ENCODE peak calls at places on chromosome 4, in nine cellular contexts. J, M, I, Q, G, S, X, B and Z are unnamed samples. For H3K27me3 and H3K4me1, the result is how much of the 10 kb centered on the place peaks cover.

GRCh38 chr4:89174784-89175183 is 63.5 kb downstream of the TIGD2 start:
- DNase-seq in I (no peak), G (no peak), M (no peak), J (no peak), X (no peak), S (no peak), Q (no peak), B (no peak), Z (no peak)

GRCh38 chr4:150625033-150625432 is 43.1 kb downstream of the MAB21L2 start:
- DNase-seq in S (no peak), M (no peak), G (no peak), B (no peak), J (no peak), Q (no peak), X (no peak), I (no peak), Z (no peak)

GRCh38 chr4:101039367-101039766 is 308.0 kb downstream of the PPP3CA start:
- DNase-seq in G (peak), X (no peak), M (peak), J (no peak), B (no peak), Q (no peak), I (no peak), S (no peak), Z (no peak)

GRCh38 chr4:4460759-4461158 is 73.9 kb downstream of the NSG1 start:
- DNase-seq in X (no peak), M (no peak), B (no peak), S (no peak), Q (no peak), G (no peak), J (no peak), I (no peak), Z (no peak)

GRCh38 chr4:105170703-105171102 is 24.0 kb downstream of the TET2 start:
- DNase-seq in G (no peak), Q (no peak), B (no peak), I (no peak), M (no peak), X (no peak), S (no peak), J (no peak), Z (no peak)

GRCh38 chr4:25106363-25107151 is 53.7 kb downstream of the SEPSECS start:
- DNase-seq in B (no peak), Q (no peak), X (no peak), G (no peak), S (no peak), J (no peak), I (no peak), M (no peak), Z (no peak)

GRCh38 chr4:108080752-108081151 is 88.0 kb downstream of the LEF1 start:
- DNase-seq in I (no peak), S (no peak), B (no peak), J (no peak), Q (no peak), G (peak), X (no peak), M (no peak), Z (peak)

GRCh38 chr4:88006956-88007303 is 505 bp upstream of the PKD2 start:
- DNase-seq in I (no peak), B (no peak), J (no peak), Q (peak), G (no peak), S (no peak), X (peak), M (no peak), Z (no peak)

GRCh38 chr4:78131403-78131802 is 74.3 kb downstream of the FRAS1 start:
- DNase-seq in G (no peak), X (no peak), M (no peak), S (no peak), J (no peak), Q (no peak), B (no peak), I (peak), Z (no peak)

GRCh38 chr4:6046526-6047129 is 28.4 kb upstream of the C4orf50 start:
- DNase-seq in M (no peak), S (no peak), B (no peak), G (no peak), I (no peak), J (no peak), X (no peak), Q (no peak), Z (no peak)

GRCh38 chr4:6047130-6047673 is 29.0 kb upstream of the C4orf50 start:
- DNase-seq in S (no peak), B (no peak), M (peak), Q (no peak), X (no peak), I (no peak), J (no peak), G (no peak), Z (no peak)

GRCh38 chr4:6049278-6049677 is 31.0 kb upstream of the C4orf50 start:
- DNase-seq in S (no peak), J (no peak), X (no peak), Q (no peak), G (no peak), I (no peak), B (no peak), M (no peak), Z (no peak)

GRCh38 chr4:6049972-6050371 is 31.7 kb upstream of the C4orf50 start:
- DNase-seq in I (no peak), S (no peak), M (no peak), B (no peak), G (no peak), J (no peak), X (no peak), Q (no peak), Z (no peak)

GRCh38 chr4:6048537-6048936 is 30.3 kb upstream of the C4orf50 start:
- DNase-seq in S (no peak), B (no peak), X (no peak), M (no peak), J (no peak), I (no peak), Q (no peak), G (no peak), Z (no peak)
- H3K27me3 ChIP-seq in S (under half), B (under half), X (under half), M (under half), J (half or more), I (under half), Q (under half), G (under half), Z (under half)

DNA sequence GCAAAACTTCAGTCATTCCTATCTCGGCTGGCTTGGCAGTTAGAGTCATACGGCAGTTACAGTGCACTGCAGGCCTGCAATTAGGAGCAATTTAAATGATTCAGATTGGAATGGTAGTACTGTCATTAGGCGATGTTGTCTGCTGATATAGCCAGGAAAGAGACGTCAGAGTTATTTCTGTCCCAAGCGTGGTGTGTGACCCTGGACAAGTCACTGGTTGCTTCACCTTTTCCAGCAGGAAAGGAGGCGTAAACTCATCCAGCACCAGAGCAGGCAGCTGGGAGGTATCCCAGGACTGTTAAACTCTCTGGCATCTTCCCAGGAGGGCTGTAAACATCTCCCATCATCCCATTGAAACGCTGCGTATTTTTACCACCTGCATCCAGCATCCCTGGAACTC is 842 bp upstream of the LNX1 start:
- DNase-seq in S (no peak), X (no peak), G (no peak), J (no peak), B (peak), Q (no peak), M (no peak), I (no peak), Z (no peak)
- H3K4me3 ChIP-seq in S (no peak), X (peak), G (no peak), J (no peak), B (no peak), Q (no peak), M (no peak), I (no peak), Z (no peak)

GRCh38 chr4:76738081-76738931 is 159.6 kb downstream of the SOWAHB start:
- DNase-seq in B (no peak), M (no peak), X (no peak), S (no peak), Q (peak), J (no peak), G (no peak), I (peak), Z (no peak)

GRCh38 chr4:76740192-76740591 is 157.8 kb downstream of the SOWAHB start:
- DNase-seq in B (no peak), X (no peak), I (no peak), G (no peak), J (no peak), S (no peak), M (no peak), Q (no peak), Z (no peak)

GRCh38 chr4:76744253-76744921 is 153.6 kb downstream of the SOWAHB start:
- DNase-seq in S (no peak), B (no peak), Q (no peak), M (no peak), I (peak), J (no peak), X (no peak), G (no peak), Z (no peak)

GRCh38 chr4:76741663-76742020 is 156.3 kb downstream of the SOWAHB start:
- DNase-seq in G (no peak), J (no peak), B (no peak), X (no peak), Q (no peak), M (no peak), S (no peak), I (no peak), Z (no peak)

GRCh38 chr4:76740866-76741662 is 156.9 kb downstream of the SOWAHB start:
- DNase-seq in S (no peak), G (no peak), Q (no peak), J (no peak), M (no peak), B (no peak), X (no peak), I (no peak), Z (no peak)
- H3K4me1 ChIP-seq in S (under half), G (under half), Q (under half), J (under half), M (under half), B (under half), X (under half), I (under half), Z (under half)

GRCh38 chr4:6662591-6662990 is 22.1 kb downstream of the MRFAP1 start:
- DNase-seq in J (no peak), M (no peak), X (no peak), B (no peak), I (no peak), G (no peak), S (no peak), Q (no peak), Z (no peak)
- H3K27me3 ChIP-seq in J (under half), M (under half), X (under half), B (under half), I (under half), G (under half), S (under half), Q (under half), Z (under half)

GRCh38 chr4:153143527-153144348 is 60.5 kb upstream of the TRIM2 start:
- DNase-seq in G (no peak), B (peak), S (no peak), X (no peak), I (peak), J (no peak), Q (no peak), M (peak), Z (no peak)
- H3K4me3 ChIP-seq in G (no peak), B (no peak), S (no peak), X (no peak), I (no peak), J (no peak), Q (no peak), M (no peak), Z (no peak)